ENCODE peak calls at places on chromosome 18, in eight cellular contexts. One of them, this sample, is unnamed.

GRCh38 chr18:13984080-13984479 is 68.7 kb upstream of the MC2R start:
- DNase-seq in upper lobe of left lung: no peak
- DNase-seq in endothelial cell: no peak
- DNase-seq in nephron progenitor cell: no peak
- DNase-seq in HL-60: no peak
- DNase-seq in IMR-90: no peak
- DNase-seq in stomach: no peak
- DNase-seq in fibroblast of pulmonary artery: no peak
- DNase-seq in this sample: no peak

GRCh38 chr18:36141576-36141975 is 11.9 kb downstream of the ELP2 start:
- DNase-seq in upper lobe of left lung: no peak
- DNase-seq in endothelial cell: no peak
- DNase-seq in nephron progenitor cell: no peak
- DNase-seq in HL-60: no peak
- DNase-seq in IMR-90: no peak
- DNase-seq in stomach: no peak
- DNase-seq in fibroblast of pulmonary artery: no peak
- DNase-seq in this sample: no peak

GRCh38 chr18:59909289-59910036 is 9.7 kb downstream of the PMAIP1 start:
- DNase-seq in upper lobe of left lung: no peak
- DNase-seq in endothelial cell: no peak
- DNase-seq in nephron progenitor cell: no peak
- DNase-seq in HL-60: no peak
- DNase-seq in IMR-90: peak; percentile 86
- DNase-seq in stomach: no peak
- DNase-seq in fibroblast of pulmonary artery: peak; percentile 56
- DNase-seq in this sample: no peak

GRCh38 chr18:35998967-35999366 is 26.5 kb downstream of the RMP24 start:
- DNase-seq in upper lobe of left lung: no peak
- DNase-seq in endothelial cell: no peak
- DNase-seq in nephron progenitor cell: no peak
- DNase-seq in HL-60: no peak
- DNase-seq in IMR-90: no peak
- DNase-seq in stomach: no peak
- DNase-seq in fibroblast of pulmonary artery: peak; percentile 22
- DNase-seq in this sample: no peak

GRCh38 chr18:28684746-28685145 is 507.8 kb upstream of the CDH2 start:
- DNase-seq in upper lobe of left lung: no peak
- DNase-seq in endothelial cell: no peak
- DNase-seq in nephron progenitor cell: no peak
- DNase-seq in HL-60: no peak
- DNase-seq in IMR-90: no peak
- DNase-seq in stomach: no peak
- DNase-seq in fibroblast of pulmonary artery: no peak
- DNase-seq in this sample: no peak

GRCh38 chr18:55494899-55495298 is 93.1 kb downstream of the TCF4 start:
- DNase-seq in upper lobe of left lung: no peak
- DNase-seq in endothelial cell: no peak
- DNase-seq in nephron progenitor cell: no peak
- DNase-seq in HL-60: no peak
- DNase-seq in IMR-90: peak; percentile 81
- DNase-seq in stomach: no peak
- DNase-seq in fibroblast of pulmonary artery: no peak
- DNase-seq in this sample: no peak

GRCh38 chr18:70355620-70356385 is 67.0 kb downstream of the SOCS6 start:
- DNase-seq in upper lobe of left lung: no peak
- DNase-seq in endothelial cell: no peak
- DNase-seq in nephron progenitor cell: no peak
- DNase-seq in HL-60: no peak
- DNase-seq in IMR-90: no peak
- DNase-seq in stomach: no peak
- DNase-seq in fibroblast of pulmonary artery: no peak
- DNase-seq in this sample: no peak

GRCh38 chr18:35026407-35027061 is 14.7 kb upstream of the MAPRE2 start:
- DNase-seq in upper lobe of left lung: no peak
- DNase-seq in endothelial cell: no peak
- DNase-seq in nephron progenitor cell: no peak
- DNase-seq in HL-60: no peak
- DNase-seq in IMR-90: no peak
- DNase-seq in stomach: no peak
- DNase-seq in fibroblast of pulmonary artery: no peak
- DNase-seq in this sample: no peak

GRCh38 chr18:37721544-37722302 is 156.1 kb upstream of the CELF4 start:
- DNase-seq in upper lobe of left lung: no peak
- DNase-seq in endothelial cell: no peak
- DNase-seq in nephron progenitor cell: no peak
- DNase-seq in HL-60: no peak
- DNase-seq in IMR-90: no peak
- DNase-seq in stomach: no peak
- DNase-seq in fibroblast of pulmonary artery: peak; percentile 53
- DNase-seq in this sample: no peak

GRCh38 chr18:36595046-36595817 is 233.6 kb downstream of the TPGS2 start:
- DNase-seq in upper lobe of left lung: no peak
- DNase-seq in endothelial cell: no peak
- DNase-seq in nephron progenitor cell: no peak
- DNase-seq in HL-60: no peak
- DNase-seq in IMR-90: no peak
- DNase-seq in stomach: no peak
- DNase-seq in fibroblast of pulmonary artery: no peak
- DNase-seq in this sample: no peak

GRCh38 chr18:66534110-66534509 is 69.8 kb downstream of the CDH19 start:
- DNase-seq in upper lobe of left lung: no peak
- DNase-seq in endothelial cell: no peak
- DNase-seq in nephron progenitor cell: no peak
- DNase-seq in HL-60: no peak
- DNase-seq in IMR-90: no peak
- DNase-seq in stomach: no peak
- DNase-seq in fibroblast of pulmonary artery: no peak
- DNase-seq in this sample: no peak

DNA sequence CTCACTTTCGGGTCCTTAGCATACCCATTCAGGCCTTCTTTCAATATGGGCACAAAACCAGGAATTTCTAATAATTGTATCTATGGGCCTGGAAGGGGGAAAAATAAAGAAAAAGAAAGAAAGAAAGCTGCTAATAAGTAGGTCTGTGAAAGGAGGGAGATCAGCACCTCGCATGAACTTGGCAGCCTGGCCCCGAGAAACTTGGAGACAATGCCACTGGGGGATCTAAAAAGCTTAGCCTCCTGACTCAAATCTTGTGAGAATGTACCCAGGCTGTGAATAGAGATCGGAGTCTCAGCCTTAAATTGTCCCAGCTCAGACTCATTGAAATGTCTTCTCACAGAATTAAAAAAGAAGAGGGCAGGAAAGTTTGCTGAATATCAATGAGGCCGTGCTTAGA is 252.0 kb upstream of the SLC14A2 start:
- DNase-seq in upper lobe of left lung: no peak
- DNase-seq in endothelial cell: no peak
- DNase-seq in nephron progenitor cell: no peak
- DNase-seq in HL-60: no peak
- DNase-seq in IMR-90: no peak
- DNase-seq in stomach: no peak
- DNase-seq in fibroblast of pulmonary artery: no peak
- DNase-seq in this sample: no peak
- TF ChIP-seq CTCF in upper lobe of left lung: no peak
- TF ChIP-seq CTCF in endothelial cell: no peak
- TF ChIP-seq CTCF in nephron progenitor cell: no peak
- TF ChIP-seq CTCF in HL-60: no peak
- TF ChIP-seq CTCF in IMR-90: no peak
- TF ChIP-seq CTCF in stomach: no peak
- TF ChIP-seq CTCF in fibroblast of pulmonary artery: no peak
- TF ChIP-seq CTCF in this sample: no peak

GRCh38 chr18:51767293-51767692 is 569.8 kb upstream of the MEX3C start:
- DNase-seq in upper lobe of left lung: no peak
- DNase-seq in endothelial cell: no peak
- DNase-seq in nephron progenitor cell: no peak
- DNase-seq in HL-60: no peak
- DNase-seq in IMR-90: no peak
- DNase-seq in stomach: no peak
- DNase-seq in fibroblast of pulmonary artery: no peak
- DNase-seq in this sample: no peak
- TF ChIP-seq CTCF in upper lobe of left lung: no peak
- TF ChIP-seq CTCF in endothelial cell: no peak
- TF ChIP-seq CTCF in nephron progenitor cell: no peak
- TF ChIP-seq CTCF in HL-60: no peak
- TF ChIP-seq CTCF in IMR-90: no peak
- TF ChIP-seq CTCF in stomach: no peak
- TF ChIP-seq CTCF in fibroblast of pulmonary artery: no peak
- TF ChIP-seq CTCF in this sample: no peak

GRCh38 chr18:3189884-3190283 is 29.9 kb downstream of the MYOM1 start:
- DNase-seq in upper lobe of left lung: no peak
- DNase-seq in endothelial cell: no peak
- DNase-seq in nephron progenitor cell: no peak
- DNase-seq in HL-60: no peak
- DNase-seq in IMR-90: no peak
- DNase-seq in stomach: no peak
- DNase-seq in fibroblast of pulmonary artery: no peak
- DNase-seq in this sample: no peak

GRCh38 chr18:3192286-3192685 is 27.5 kb downstream of the MYOM1 start:
- DNase-seq in upper lobe of left lung: no peak
- DNase-seq in endothelial cell: no peak
- DNase-seq in nephron progenitor cell: no peak
- DNase-seq in HL-60: no peak
- DNase-seq in IMR-90: no peak
- DNase-seq in stomach: no peak
- DNase-seq in fibroblast of pulmonary artery: no peak
- DNase-seq in this sample: no peak

GRCh38 chr18:3184275-3184963 is 35.3 kb downstream of the MYOM1 start:
- DNase-seq in upper lobe of left lung: no peak
- DNase-seq in endothelial cell: no peak
- DNase-seq in nephron progenitor cell: no peak
- DNase-seq in HL-60: no peak
- DNase-seq in IMR-90: no peak
- DNase-seq in stomach: no peak
- DNase-seq in fibroblast of pulmonary artery: no peak
- DNase-seq in this sample: no peak

GRCh38 chr18:3183103-3183717 is 36.6 kb downstream of the MYOM1 start:
- DNase-seq in upper lobe of left lung: no peak
- DNase-seq in endothelial cell: no peak
- DNase-seq in nephron progenitor cell: no peak
- DNase-seq in HL-60: no peak
- DNase-seq in IMR-90: no peak
- DNase-seq in stomach: no peak
- DNase-seq in fibroblast of pulmonary artery: no peak
- DNase-seq in this sample: no peak

GRCh38 chr18:3186678-3187658 is 32.8 kb downstream of the MYOM1 start:
- DNase-seq in upper lobe of left lung: no peak
- DNase-seq in endothelial cell: no peak
- DNase-seq in nephron progenitor cell: no peak
- DNase-seq in HL-60: no peak
- DNase-seq in IMR-90: no peak
- DNase-seq in stomach: no peak
- DNase-seq in fibroblast of pulmonary artery: peak; percentile 57
- DNase-seq in this sample: no peak
- TF ChIP-seq CTCF in upper lobe of left lung: no peak
- TF ChIP-seq CTCF in endothelial cell: no peak
- TF ChIP-seq CTCF in nephron progenitor cell: no peak
- TF ChIP-seq CTCF in HL-60: no peak
- TF ChIP-seq CTCF in IMR-90: peak; percentile 5
- TF ChIP-seq CTCF in stomach: no peak
- TF ChIP-seq CTCF in fibroblast of pulmonary artery: peak; percentile 33
- TF ChIP-seq CTCF in this sample: peak; percentile 38

GRCh38 chr18:42447688-42448087 is 492.7 kb downstream of the PIK3C3 start:
- DNase-seq in upper lobe of left lung: no peak
- DNase-seq in endothelial cell: no peak
- DNase-seq in nephron progenitor cell: no peak
- DNase-seq in HL-60: no peak
- DNase-seq in IMR-90: no peak
- DNase-seq in stomach: no peak
- DNase-seq in fibroblast of pulmonary artery: no peak
- DNase-seq in this sample: no peak
- TF ChIP-seq CTCF in upper lobe of left lung: no peak
- TF ChIP-seq CTCF in endothelial cell: no peak
- TF ChIP-seq CTCF in nephron progenitor cell: no peak
- TF ChIP-seq CTCF in HL-60: no peak
- TF ChIP-seq CTCF in IMR-90: no peak
- TF ChIP-seq CTCF in stomach: no peak
- TF ChIP-seq CTCF in fibroblast of pulmonary artery: no peak
- TF ChIP-seq CTCF in this sample: no peak

GRCh38 chr18:76528477-76529432 is 33.7 kb upstream of the ZNF516 start:
- DNase-seq in upper lobe of left lung: peak; percentile 41
- DNase-seq in endothelial cell: peak; percentile 17
- DNase-seq in nephron progenitor cell: peak; percentile 52
- DNase-seq in HL-60: peak; percentile 86
- DNase-seq in IMR-90: peak; percentile 83
- DNase-seq in stomach: peak; percentile 46
- DNase-seq in fibroblast of pulmonary artery: peak; percentile 74
- DNase-seq in this sample: no peak
- TF ChIP-seq CTCF in upper lobe of left lung: no peak
- TF ChIP-seq CTCF in endothelial cell: no peak
- TF ChIP-seq CTCF in nephron progenitor cell: no peak
- TF ChIP-seq CTCF in HL-60: no peak
- TF ChIP-seq CTCF in IMR-90: peak; percentile 6
- TF ChIP-seq CTCF in stomach: no peak
- TF ChIP-seq CTCF in fibroblast of pulmonary artery: no peak
- TF ChIP-seq CTCF in this sample: no peak

DNA sequence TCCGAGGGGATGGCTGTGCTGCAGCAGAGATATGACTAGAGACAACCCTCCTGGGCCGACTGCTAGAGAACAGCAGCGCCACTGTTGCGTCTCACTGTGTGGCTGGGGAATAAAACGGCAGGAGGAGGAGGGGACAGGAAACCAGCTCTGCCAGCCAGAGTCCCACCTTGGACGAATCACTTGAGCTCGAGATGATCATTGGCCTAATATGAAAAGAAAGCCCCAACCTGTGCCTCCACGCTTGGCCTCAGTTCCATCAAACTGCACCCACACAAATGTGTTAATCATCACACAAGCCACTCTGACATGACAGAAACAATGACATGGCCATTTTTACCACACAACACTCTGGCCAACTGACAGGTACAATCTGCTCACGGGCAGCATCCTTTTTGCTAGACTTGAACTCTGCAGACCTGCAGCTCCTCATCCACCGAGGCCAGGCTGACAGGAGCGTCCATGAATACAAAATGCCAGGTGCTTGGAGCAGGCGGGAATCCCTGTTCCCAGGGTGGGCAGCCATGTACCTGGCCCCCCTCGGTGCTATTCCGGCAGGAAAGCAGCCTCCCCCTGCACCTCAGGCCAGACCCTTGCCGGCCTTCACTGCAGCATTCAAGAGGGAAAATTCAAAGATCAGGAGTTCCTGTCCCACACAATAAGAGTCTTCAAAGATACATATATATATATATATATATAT is 52.3 kb downstream of the PARD6G start:
- DNase-seq in upper lobe of left lung: no peak
- DNase-seq in endothelial cell: no peak
- DNase-seq in nephron progenitor cell: no peak
- DNase-seq in HL-60: no peak
- DNase-seq in IMR-90: no peak
- DNase-seq in stomach: no peak
- DNase-seq in fibroblast of pulmonary artery: no peak
- DNase-seq in this sample: no peak
- TF ChIP-seq CTCF in upper lobe of left lung: no peak
- TF ChIP-seq CTCF in endothelial cell: no peak
- TF ChIP-seq CTCF in nephron progenitor cell: no peak
- TF ChIP-seq CTCF in HL-60: no peak
- TF ChIP-seq CTCF in IMR-90: no peak
- TF ChIP-seq CTCF in stomach: no peak
- TF ChIP-seq CTCF in fibroblast of pulmonary artery: no peak
- TF ChIP-seq CTCF in this sample: no peak